ENCODE peak calls at places on chromosomes 1 and 21, in five cellular contexts. P, M, O, J and R are unnamed samples.

GRCh38 chr1:26317612-26318337 is at the start of gene CD52:
- DNase-seq in O (no peak), J (peak), P (no peak), M (peak), R (no peak)

GRCh38 chr1:21874328-21874727 is 62.3 kb downstream of the LDLRAD2 start:
- DNase-seq in P (no peak), J (no peak), M (no peak), O (no peak), R (no peak)

GRCh38 chr1:70542856-70543255 is 131.8 kb downstream of the CTH start:
- DNase-seq in O (no peak), M (no peak), J (no peak), P (no peak), R (no peak)

GRCh38 chr1:63116016-63116415 is 206.4 kb upstream of the FOXD3 start:
- DNase-seq in P (no peak), O (no peak), J (no peak), M (peak), R (no peak)

GRCh38 chr1:25042331-25042730 is 112.3 kb upstream of the RUNX3 start:
- DNase-seq in M (no peak), J (no peak), P (no peak), O (no peak), R (no peak)

GRCh38 chr1:156897078-156897825 is 3.7 kb downstream of the PEAR1 start:
- DNase-seq in M (no peak), J (no peak), O (no peak), P (peak), R (no peak)

GRCh38 chr1:211135342-211135950 is 1.5 kb upstream of the KCNH1 start:
- DNase-seq in P (peak), J (no peak), M (peak), O (peak), R (peak)

GRCh38 chr21:45041351-45041805 is 33.0 kb upstream of the ADARB1 start:
- DNase-seq in J (no peak), P (peak), M (no peak), O (no peak), R (no peak)

GRCh38 chr1:99704356-99704816 is 58.5 kb downstream of the PALMD start:
- DNase-seq in P (no peak), O (no peak), J (no peak), M (no peak), R (no peak)

GRCh38 chr1:3068400-3069361 is at the start of gene PRDM16:
- DNase-seq in O (no peak), M (peak), J (peak), P (peak), R (no peak)

GRCh38 chr1:88454781-88455180 is 229.3 kb upstream of the PKN2 start:
- DNase-seq in P (no peak), O (no peak), M (no peak), J (no peak), R (no peak)

GRCh38 chr1:22452401-22452963 is 831 bp downstream of the ZBTB40 start:
- DNase-seq in P (peak), M (no peak), J (no peak), O (peak), R (no peak)

GRCh38 chr1:100422065-100422464 is 69.8 kb downstream of the CDC14A start:
- DNase-seq in M (peak), J (no peak), O (no peak), P (no peak), R (no peak)

GRCh38 chr1:50474859-50475809 is 51.9 kb upstream of the DMRTA2 start:
- DNase-seq in P (peak), M (peak), O (no peak), J (peak), R (peak)

GRCh38 chr1:182575540-182576149 is 13.4 kb downstream of the RNASEL start:
- DNase-seq in M (no peak), P (peak), J (no peak), O (peak), R (no peak)

GRCh38 chr1:153827168-153827964 is 52.2 kb downstream of the SLC27A3 start:
- DNase-seq in M (no peak), O (no peak), J (no peak), P (no peak), R (no peak)

GRCh38 chr1:34929497-34929852 is at the start of gene DLGAP3:
- DNase-seq in P (no peak), O (no peak), M (peak), J (no peak), R (peak)

GRCh38 chr1:70331962-70332361 is 22.6 kb downstream of the ANKRD13C start:
- DNase-seq in J (no peak), M (no peak), P (no peak), O (no peak), R (no peak)

GRCh38 chr1:30588311-30589073 is 134.9 kb downstream of the MATN1 start:
- DNase-seq in J (no peak), P (no peak), M (no peak), O (no peak), R (no peak)

GRCh38 chr21:34009193-34009592 is 64.2 kb upstream of the MRPS6 start:
- DNase-seq in J (no peak), P (no peak), O (no peak), M (no peak), R (no peak)

GRCh38 chr1:161190962-161191521 is 7.8 kb downstream of the ADAMTS4 start:
- DNase-seq in J (peak), P (no peak), M (no peak), O (no peak), R (no peak)

GRCh38 chr1:153945131-153945794 is 1.3 kb downstream of the DENND4B start:
- DNase-seq in M (no peak), P (peak), J (no peak), O (no peak), R (no peak)

GRCh38 chr1:230365723-230366307 is 60.3 kb downstream of the PGBD5 start:
- DNase-seq in M (peak), J (no peak), P (no peak), O (no peak), R (no peak)

GRCh38 chr21:36330904-36331303 is 10.9 kb downstream of the MORC3 start:
- DNase-seq in O (peak), J (no peak), M (peak), P (peak), R (no peak)

GRCh38 chr1:28123461-28123961 is 35.1 kb upstream of the EYA3 start:
- DNase-seq in J (no peak), O (peak), P (peak), M (no peak), R (no peak)

GRCh38 chr1:81172483-81172882 is 628.3 kb upstream of the ADGRL2 start:
- DNase-seq in J (no peak), O (no peak), M (no peak), P (no peak), R (no peak)

GRCh38 chr1:99943238-99943794 is 26.5 kb upstream of the SLC35A3 start:
- DNase-seq in M (peak), P (peak), J (no peak), O (no peak), R (no peak)

GRCh38 chr1:20587639-20588017 is 1.3 kb upstream of the CDA start:
- DNase-seq in P (peak), J (no peak), O (no peak), M (no peak), R (no peak)

GRCh38 chr1:227934476-227935313 is 13.0 kb downstream of the WNT9A start:
- DNase-seq in M (peak), P (peak), O (peak), J (no peak), R (no peak)

GRCh38 chr1:64514197-64514765 is 44.4 kb downstream of the CACHD1 start:
- DNase-seq in O (peak), M (no peak), J (no peak), P (peak), R (no peak)

GRCh38 chr1:217078010-217078704 is 354.9 kb upstream of the ESRRG start:
- DNase-seq in M (peak), P (peak), O (no peak), J (peak), R (no peak)

GRCh38 chr1:25744140-25744581 is 55.8 kb upstream of the SELENON start:
- DNase-seq in O (no peak), J (peak), P (peak), M (peak), R (no peak)

GRCh38 chr1:177884499-177885021 is 85.3 kb downstream of the SEC16B start:
- DNase-seq in O (no peak), P (no peak), M (no peak), J (no peak), R (no peak)

GRCh38 chr21:39597595-39598185 is 15.1 kb upstream of the B3GALT5 start:
- DNase-seq in O (no peak), M (no peak), P (no peak), J (no peak), R (no peak)

GRCh38 chr1:1539310-1540014 is 962 bp downstream of the TMEM240 start:
- DNase-seq in M (peak), P (peak), O (no peak), J (peak), R (peak)
- H3K18ac ChIP-seq in M (peak), P (peak), O (no peak), J (peak), R (peak)

GRCh38 chr1:42943166-42943565 is 15.5 kb downstream of the SLC2A1 start:
- DNase-seq in P (no peak), M (no peak), O (no peak), J (no peak), R (no peak)

GRCh38 chr1:42945171-42945570 is 13.5 kb downstream of the SLC2A1 start:
- DNase-seq in P (no peak), M (no peak), O (no peak), J (no peak), R (no peak)

GRCh38 chr1:42944207-42944928 is 14.3 kb downstream of the SLC2A1 start:
- DNase-seq in M (no peak), J (no peak), O (peak), P (no peak), R (no peak)

GRCh38 chr1:42942444-42942843 is 16.2 kb downstream of the SLC2A1 start:
- DNase-seq in M (no peak), O (no peak), P (no peak), J (no peak), R (no peak)

GRCh38 chr1:42943728-42944127 is 14.9 kb downstream of the SLC2A1 start:
- DNase-seq in J (no peak), M (no peak), O (no peak), P (no peak), R (no peak)
- H3K9ac ChIP-seq in J (no peak), M (no peak), O (no peak), P (no peak), R (no peak)

GRCh38 chr1:158972841-158973240 is 36.9 kb upstream of the IFI16 start:
- DNase-seq in O (no peak), P (peak), J (no peak), M (peak), R (no peak)
- H3K18ac ChIP-seq in O (no peak), P (no peak), J (no peak), M (no peak), R (no peak)

DNA sequence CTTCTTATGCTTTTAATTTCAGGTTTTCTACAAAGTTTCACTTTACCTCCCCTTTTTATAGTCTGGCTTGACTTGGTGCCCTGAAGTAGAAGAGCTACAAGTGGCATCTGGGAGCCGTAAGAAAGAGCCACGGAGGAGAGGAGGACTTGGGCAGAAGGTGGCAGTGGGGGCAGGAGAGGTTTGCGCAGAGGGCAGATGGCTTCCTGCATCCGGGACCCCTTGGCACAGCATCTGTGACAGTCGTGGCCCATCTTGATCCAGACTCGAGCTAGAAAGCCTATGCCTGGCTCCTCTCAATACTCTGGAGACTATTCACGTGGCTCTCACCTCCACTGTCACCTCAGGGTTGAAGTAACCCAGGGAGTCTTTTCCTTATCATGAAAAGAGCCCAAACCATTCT is 169.1 kb downstream of the DYRK1A start:
- DNase-seq in M (no peak), P (no peak), J (no peak), O (no peak), R (no peak)
- H3K9ac ChIP-seq in M (no peak), P (no peak), J (no peak), O (no peak), R (no peak)

GRCh38 chr1:39398278-39399010 is 93.0 kb upstream of the BMP8A start:
- DNase-seq in J (peak), P (peak), M (peak), O (peak), R (no peak)
- H3K18ac ChIP-seq in J (no peak), P (peak), M (peak), O (no peak), R (no peak)

GRCh38 chr1:95407864-95408291 is 173.9 kb downstream of the RWDD3 start:
- DNase-seq in P (no peak), M (peak), O (no peak), J (peak), R (no peak)
- H3K9ac ChIP-seq in P (no peak), M (peak), O (no peak), J (no peak), R (no peak)

GRCh38 chr1:201711811-201712210 is 117.1 kb upstream of the IPO9 start:
- DNase-seq in M (no peak), O (no peak), P (no peak), J (no peak), R (no peak)
- H3K18ac ChIP-seq in M (no peak), O (peak), P (peak), J (no peak), R (no peak)

GRCh38 chr1:11168731-11169130 is 20.4 kb upstream of the ANGPTL7 start:
- DNase-seq in P (no peak), O (no peak), J (no peak), M (no peak), R (no peak)

GRCh38 chr1:11170102-11170501 is 19.1 kb upstream of the ANGPTL7 start:
- DNase-seq in P (no peak), O (no peak), J (no peak), M (no peak), R (no peak)

GRCh38 chr1:11174271-11174942 is 14.7 kb upstream of the ANGPTL7 start:
- DNase-seq in P (no peak), M (no peak), J (no peak), O (no peak), R (no peak)

GRCh38 chr1:11169202-11169601 is 20.0 kb upstream of the ANGPTL7 start:
- DNase-seq in J (no peak), M (no peak), O (no peak), P (no peak), R (no peak)
- H3K9ac ChIP-seq in J (no peak), M (no peak), O (no peak), P (no peak), R (no peak)

GRCh38 chr1:234708700-234709395 is 98.9 kb upstream of the IRF2BP2 start:
- DNase-seq in J (no peak), M (peak), O (peak), P (no peak), R (no peak)

GRCh38 chr1:234709473-234710279 is 99.7 kb upstream of the IRF2BP2 start:
- DNase-seq in O (no peak), P (no peak), J (peak), M (no peak), R (no peak)

GRCh38 chr1:234706199-234706598 is 96.2 kb upstream of the IRF2BP2 start:
- DNase-seq in P (no peak), O (no peak), J (no peak), M (no peak), R (no peak)

GRCh38 chr1:234710381-234710780 is 100.4 kb upstream of the IRF2BP2 start:
- DNase-seq in P (no peak), O (no peak), J (peak), M (no peak), R (no peak)

GRCh38 chr1:234707641-234708040 is 97.7 kb upstream of the IRF2BP2 start:
- DNase-seq in M (no peak), O (no peak), J (no peak), P (peak), R (no peak)
- H3K18ac ChIP-seq in M (no peak), O (no peak), J (no peak), P (peak), R (no peak)

GRCh38 chr21:31874817-31875216 is 2.0 kb downstream of the HUNK start:
- DNase-seq in J (peak), O (no peak), P (no peak), M (peak), R (peak)

GRCh38 chr21:31872072-31872451 is 758 bp upstream of the HUNK start:
- DNase-seq in M (no peak), O (no peak), P (no peak), J (no peak), R (no peak)

GRCh38 chr21:31872452-31873274 is at the start of gene HUNK:
- DNase-seq in M (peak), P (peak), J (peak), O (peak), R (peak)

GRCh38 chr21:31873696-31874599 is 1.1 kb downstream of the HUNK start:
- DNase-seq in J (peak), P (peak), M (peak), O (no peak), R (peak)

GRCh38 chr21:31873275-31873695 is 465 bp downstream of the HUNK start:
- DNase-seq in M (peak), J (peak), P (no peak), O (no peak), R (peak)
- H3K9ac ChIP-seq in M (peak), J (no peak), P (peak), O (no peak), R (peak)